ENCODE peak calls at places on chromosomes 3 and 15, in four cellular contexts. One of them, this sample, is unnamed.

GRCh38 chr15:98943609-98944111 is 63.9 kb downstream of the PGPEP1L start:
- DNase-seq in stimulated activated naive CD4-positive, alpha-beta T cell: no peak
- DNase-seq in GM23248: peak
- DNase-seq in GM12891: no peak
- DNase-seq in this sample: no peak

GRCh38 chr3:178849220-178849910 is 222.2 kb downstream of the ZMAT3 start:
- DNase-seq in GM23248: no peak
- DNase-seq in GM12891: no peak
- DNase-seq in stimulated activated naive CD4-positive, alpha-beta T cell: no peak
- DNase-seq in this sample: no peak

GRCh38 chr3:138124689-138125420 is 7.3 kb downstream of the A4GNT start:
- DNase-seq in GM12891: no peak
- DNase-seq in stimulated activated naive CD4-positive, alpha-beta T cell: no peak
- DNase-seq in GM23248: peak
- DNase-seq in this sample: no peak

GRCh38 chr15:38707802-38708671 is 143.4 kb upstream of the RASGRP1 start:
- DNase-seq in stimulated activated naive CD4-positive, alpha-beta T cell: no peak
- DNase-seq in GM12891: peak
- DNase-seq in GM23248: peak
- DNase-seq in this sample: peak

GRCh38 chr15:91520848-91521247 is 332.7 kb upstream of the SLCO3A1 start:
- DNase-seq in GM23248: peak
- DNase-seq in GM12891: no peak
- DNase-seq in stimulated activated naive CD4-positive, alpha-beta T cell: no peak
- DNase-seq in this sample: no peak

GRCh38 chr15:25181290-25182097 is 226.7 kb downstream of the SNRPN start:
- DNase-seq in GM12891: no peak
- DNase-seq in stimulated activated naive CD4-positive, alpha-beta T cell: no peak
- DNase-seq in GM23248: no peak
- DNase-seq in this sample: no peak

GRCh38 chr3:178551916-178552321 is 15.7 kb downstream of the KCNMB2 start:
- DNase-seq in stimulated activated naive CD4-positive, alpha-beta T cell: no peak
- DNase-seq in GM23248: peak
- DNase-seq in GM12891: no peak
- DNase-seq in this sample: no peak

GRCh38 chr3:184703657-184704056 is 8.2 kb downstream of the MAGEF1 start:
- DNase-seq in GM23248: no peak
- DNase-seq in stimulated activated naive CD4-positive, alpha-beta T cell: no peak
- DNase-seq in GM12891: no peak
- DNase-seq in this sample: no peak